ENCODE peak calls at places on chromosomes 13 and 19, in ten cellular contexts. K is adipocyte, H is left lung, L is right lobe of liver, I is psoas muscle, F is A549, Y is ovary, P is uterus, V is right cardiac atrium, U is GM23338. T is an unnamed sample. For H3K4me1, the result is how much of the 10 kb centered on the place peaks cover.

GRCh38 chr19:3710265-3710812 is 2.2 kb downstream of the TJP3 start:
- DNase-seq in K (peak), H (peak), L (peak), I (peak), F (peak), Y (no peak), P (no peak), V (peak), U (peak), T (peak)

GRCh38 chr13:23466144-23467002 is 32.9 kb upstream of the SACS start:
- DNase-seq in K (peak), H (peak), L (peak), I (peak), F (peak), Y (peak), P (peak), V (peak), U (peak), T (peak)

GRCh38 chr19:4482721-4483120 is 10.6 kb downstream of the HDGFL2 start:
- DNase-seq in K (no peak), H (no peak), L (no peak), I (no peak), F (no peak), Y (no peak), P (no peak), V (no peak), U (peak), T (no peak)

GRCh38 chr19:51698296-51698695 is 5.2 kb downstream of the SPACA6 start:
- DNase-seq in K (no peak), H (no peak), L (no peak), I (no peak), F (no peak), Y (no peak), P (no peak), V (no peak), U (no peak), T (no peak)

GRCh38 chr19:37943480-37943879 is 36.5 kb downstream of the SIPA1L3 start:
- DNase-seq in K (no peak), H (no peak), L (no peak), I (no peak), F (no peak), Y (no peak), P (no peak), V (no peak), U (no peak), T (no peak)

GRCh38 chr19:46963093-46963734 is 56.4 kb upstream of the NPAS1 start:
- DNase-seq in K (peak), H (no peak), L (no peak), I (no peak), F (no peak), Y (no peak), P (no peak), V (no peak), U (no peak), T (no peak)

GRCh38 chr13:49779721-49780120 is 12.8 kb downstream of the KPNA3 start:
- DNase-seq in K (no peak), H (no peak), L (no peak), I (no peak), F (no peak), Y (no peak), P (no peak), V (no peak), U (no peak), T (no peak)

GRCh38 chr19:55133639-55134444 is 15.2 kb downstream of the TNNT1 start:
- DNase-seq in K (no peak), H (no peak), L (no peak), I (peak), F (no peak), Y (no peak), P (no peak), V (peak), U (no peak), T (no peak)

GRCh38 chr13:32262165-32262564 is 53.0 kb downstream of the ZAR1L start:
- DNase-seq in K (no peak), H (no peak), L (no peak), I (no peak), F (no peak), Y (no peak), P (no peak), V (no peak), U (no peak), T (no peak)

GRCh38 chr13:71874490-71874889 is 7.5 kb upstream of the DACH1 start:
- DNase-seq in K (no peak), H (no peak), L (no peak), I (no peak), F (no peak), Y (no peak), P (no peak), V (no peak), U (no peak), T (no peak)

GRCh38 chr19:11821474-11821873 is 7.4 kb downstream of the ZNF440 start:
- DNase-seq in K (peak), H (no peak), L (no peak), I (no peak), F (no peak), Y (no peak), P (no peak), V (no peak), U (no peak), T (no peak)

GRCh38 chr13:31485183-31485582 is 254.1 kb upstream of the RXFP2 start:
- DNase-seq in K (no peak), H (no peak), L (no peak), I (no peak), F (no peak), Y (no peak), P (no peak), V (no peak), U (no peak), T (no peak)

GRCh38 chr19:51699170-51699569 is 6.0 kb downstream of the SPACA6 start:
- DNase-seq in K (no peak), H (no peak), L (no peak), I (no peak), F (no peak), Y (no peak), P (no peak), V (no peak), U (no peak), T (no peak)

GRCh38 chr13:112124100-112124499 is 57.2 kb downstream of the SOX1 start:
- DNase-seq in K (no peak), H (no peak), L (no peak), I (no peak), F (no peak), Y (no peak), P (no peak), V (no peak), U (no peak), T (no peak)

GRCh38 chr13:34627499-34627898 is 314.6 kb upstream of the NBEA start:
- DNase-seq in K (no peak), H (no peak), L (no peak), I (no peak), F (peak), Y (no peak), P (no peak), V (no peak), U (peak), T (no peak)

GRCh38 chr13:113982296-113982661 is 8.4 kb upstream of the C13orf46 start:
- DNase-seq in K (no peak), H (no peak), L (no peak), I (peak), F (no peak), Y (no peak), P (no peak), V (peak), U (no peak), T (no peak)

GRCh38 chr19:12938054-12938535 is 314 bp upstream of the CALR start:
- DNase-seq in K (peak), H (peak), L (peak), I (peak), F (peak), Y (peak), P (peak), V (peak), U (peak), T (peak)

GRCh38 chr19:12940897-12941296 is 2.5 kb downstream of the CALR start:
- DNase-seq in K (no peak), H (no peak), L (no peak), I (no peak), F (no peak), Y (no peak), P (no peak), V (no peak), U (no peak), T (no peak)

GRCh38 chr19:12939292-12939606 is 840 bp downstream of the CALR start:
- DNase-seq in K (peak), H (no peak), L (peak), I (peak), F (no peak), Y (no peak), P (peak), V (peak), U (no peak), T (no peak)

GRCh38 chr19:12938536-12939291 is at the start of gene CALR:
- DNase-seq in K (peak), H (no peak), L (no peak), I (peak), F (peak), Y (no peak), P (no peak), V (no peak), U (no peak), T (no peak)

DNA sequence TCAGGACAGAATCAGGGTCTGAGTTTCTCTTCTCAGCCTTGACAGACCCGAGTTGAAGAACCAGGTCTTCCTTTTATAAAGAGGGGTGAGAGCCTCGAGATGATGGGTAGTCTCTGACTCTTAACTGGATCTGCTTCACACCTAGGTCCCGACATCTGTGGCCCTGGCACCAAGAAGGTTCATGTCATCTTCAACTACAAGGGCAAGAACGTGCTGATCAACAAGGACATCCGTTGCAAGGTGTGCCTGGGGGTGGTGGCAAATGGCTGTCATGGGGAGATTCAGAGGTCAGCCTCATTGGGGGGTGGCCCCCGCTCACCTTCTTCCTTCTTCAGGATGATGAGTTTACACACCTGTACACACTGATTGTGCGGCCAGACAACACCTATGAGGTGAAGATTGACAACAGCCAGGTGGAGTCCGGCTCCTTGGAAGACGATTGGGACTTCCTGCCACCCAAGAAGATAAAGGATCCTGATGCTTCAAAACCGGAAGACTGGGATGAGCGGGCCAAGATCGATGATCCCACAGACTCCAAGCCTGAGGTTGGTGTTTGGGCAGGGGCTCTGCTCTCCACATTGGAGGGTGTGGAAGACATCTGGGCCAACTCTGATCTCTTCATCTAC is 1.6 kb downstream of the CALR start:
- DNase-seq in K (no peak), H (no peak), L (no peak), I (no peak), F (no peak), Y (no peak), P (no peak), V (peak), U (no peak), T (no peak)
- H3K4me1 ChIP-seq in K (under half), H (under half), L (under half), I (under half), F (under half), Y (under half), P (under half), V (under half), U (under half), T (under half)

GRCh38 chr13:110350509-110350908 is 43.4 kb downstream of the COL4A2 start:
- DNase-seq in K (no peak), H (no peak), L (no peak), I (no peak), F (no peak), Y (no peak), P (no peak), V (peak), U (no peak), T (no peak)
- H3K4me1 ChIP-seq in K (under half), H (under half), L (under half), I (under half), F (half or more), Y (under half), P (under half), V (under half), U (under half), T (under half)

DNA sequence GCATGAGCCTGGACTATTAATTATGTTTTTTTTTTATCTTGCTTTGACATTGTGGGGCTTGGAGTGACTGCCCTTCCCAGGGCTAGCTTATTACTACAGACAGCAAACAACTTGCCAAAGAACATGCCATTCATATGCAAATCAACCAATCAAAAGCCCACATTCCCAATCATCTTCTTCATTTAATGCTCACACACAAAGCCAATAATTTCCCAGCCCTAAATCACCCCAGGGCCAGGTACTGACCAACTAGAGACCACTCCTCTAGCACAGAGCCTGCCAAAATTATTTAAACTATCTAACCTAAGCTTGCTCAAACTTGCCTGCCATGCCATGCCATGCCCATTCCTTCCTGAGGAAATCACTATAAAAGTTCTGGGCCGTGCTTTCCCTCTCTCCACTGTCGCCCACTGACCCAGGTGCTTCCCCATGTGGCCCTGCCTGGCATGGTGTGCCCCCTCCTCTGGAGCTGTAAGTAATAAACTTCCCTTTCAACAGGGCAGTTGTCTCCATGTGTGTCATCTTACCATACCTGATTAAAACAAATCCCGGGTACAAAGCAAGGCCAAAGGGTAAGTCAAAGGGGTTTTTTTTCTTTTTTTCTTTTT is 15.7 kb downstream of the PBX4 start:
- DNase-seq in K (no peak), H (no peak), L (no peak), I (no peak), F (no peak), Y (no peak), P (no peak), V (no peak), U (peak), T (no peak)
- H3K4me1 ChIP-seq in K (under half), H (under half), L (under half), I (under half), F (under half), Y (under half), P (under half), V (under half), U (under half), T (under half)

GRCh38 chr19:6233051-6233826 is 46.5 kb downstream of the MLLT1 start:
- DNase-seq in K (peak), H (peak), L (peak), I (peak), F (no peak), Y (no peak), P (peak), V (peak), U (no peak), T (no peak)
- H3K4me1 ChIP-seq in K (under half), H (under half), L (under half), I (half or more), F (under half), Y (under half), P (under half), V (under half), U (under half), T (under half)

GRCh38 chr19:13103585-13103923 is 896 bp upstream of the LYL1 start:
- DNase-seq in K (no peak), H (no peak), L (no peak), I (no peak), F (no peak), Y (no peak), P (no peak), V (no peak), U (no peak), T (no peak)
- H3K4me1 ChIP-seq in K (under half), H (under half), L (under half), I (under half), F (under half), Y (under half), P (under half), V (under half), U (under half), T (half or more)

DNA sequence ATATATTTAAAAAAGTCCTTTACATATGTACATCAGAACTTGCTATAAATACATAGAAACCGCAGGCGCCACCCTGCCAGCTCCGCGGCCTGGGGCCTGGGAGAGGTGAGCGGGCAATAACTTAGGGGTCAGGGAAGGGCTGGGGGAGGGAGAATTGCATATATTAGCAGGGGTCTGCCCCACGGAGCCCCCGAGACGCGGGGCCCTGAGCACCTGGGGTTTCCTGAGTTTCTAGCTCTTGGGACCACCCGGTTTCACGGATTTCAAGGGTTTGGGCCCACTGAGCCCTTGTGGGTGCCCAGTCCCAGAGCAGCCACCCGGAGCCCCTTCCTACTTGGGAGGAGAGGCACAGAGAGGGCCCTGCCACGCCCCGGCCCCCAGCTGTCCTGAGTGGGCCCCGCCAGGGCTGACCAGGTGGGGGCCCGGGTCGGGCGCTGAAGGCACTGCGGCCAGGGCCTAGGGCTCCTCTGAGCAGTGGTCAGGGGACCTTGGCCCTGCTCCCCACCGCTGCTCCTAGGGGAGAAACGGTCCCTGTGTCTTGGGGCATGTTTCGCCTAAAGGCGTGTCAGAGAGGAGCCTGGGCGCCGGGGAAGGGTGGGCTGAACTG is 4.0 kb downstream of the GPX4 start:
- DNase-seq in K (peak), H (no peak), L (no peak), I (no peak), F (no peak), Y (no peak), P (no peak), V (peak), U (no peak), T (no peak)
- H3K4me1 ChIP-seq in K (under half), H (under half), L (under half), I (under half), F (under half), Y (under half), P (under half), V (under half), U (under half), T (half or more)